ENCODE peak calls at places on chromosomes 12 and 14, in six cellular contexts. T is NCI-H510A treated with DMSO at 0.1 percent for 48 hours; J is uterus; B is nucleus accumbens; G is stimulated activated CD4-positive, alpha-beta T cell treated with anti-CD3 and anti-CD28 coated beads, Interleukin-12 subunit alpha, Interleukin-12 subunit beta, amount 100 ng/mL, for 48 hours; D is Right ventricle myocardium superior. Y is an unnamed sample.

GRCh38 chr12:108599948-108600701 is 2.2 kb upstream of the TMEM119 start:
- DNase-seq in T (no peak), J (no peak), B (no peak), G (no peak), D (no peak), Y (no peak)

GRCh38 chr12:67534671-67535070 is 113.9 kb upstream of the DYRK2 start:
- DNase-seq in T (no peak), J (peak; percentile 32), B (no peak), G (no peak), D (no peak), Y (no peak)

GRCh38 chr12:21643758-21644157 is 13.9 kb downstream of the LDHB start:
- DNase-seq in T (no peak), J (no peak), B (no peak), G (no peak), D (no peak), Y (no peak)

GRCh38 chr14:105137481-105138020 is 31.0 kb downstream of the JAG2 start:
- DNase-seq in T (no peak), J (no peak), B (no peak), G (no peak), D (no peak), Y (no peak)

GRCh38 chr14:101665478-101666078 is 95.9 kb upstream of the PPP2R5C start:
- DNase-seq in T (peak; percentile 75), J (peak; percentile 43), B (peak; percentile 26), G (peak; percentile 22), D (no peak), Y (no peak)

GRCh38 chr12:131378176-131378842 is 332.6 kb upstream of the SFSWAP start:
- DNase-seq in T (no peak), J (no peak), B (no peak), G (no peak), D (no peak), Y (no peak)

GRCh38 chr12:19183121-19183838 is 53.7 kb downstream of the PLEKHA5 start:
- DNase-seq in T (no peak), J (no peak), B (no peak), G (no peak), D (no peak), Y (no peak)

GRCh38 chr14:92328664-92329255 is 5.8 kb downstream of the SLC24A4 start:
- DNase-seq in T (no peak), J (no peak), B (no peak), G (no peak), D (no peak), Y (no peak)